ENCODE peak calls at places on chromosomes 12 and 14, in four cellular contexts. One of them, this sample, is unnamed.

GRCh38 chr14:24032727-24033418 is 18.9 kb upstream of the CARMIL3 start:
- DNase-seq in gastrocnemius medialis: peak; percentile 62
- DNase-seq in lower leg skin: no peak
- DNase-seq in neural progenitor cell: no peak
- DNase-seq in this sample: no peak

GRCh38 chr12:120961604-120962486 is 16.5 kb upstream of the HNF1A start:
- DNase-seq in gastrocnemius medialis: no peak
- DNase-seq in neural progenitor cell: peak; percentile 31
- DNase-seq in lower leg skin: no peak
- DNase-seq in this sample: no peak

GRCh38 chr14:38248629-38249028 is 7.3 kb downstream of the CLEC14A start:
- DNase-seq in gastrocnemius medialis: no peak
- DNase-seq in lower leg skin: no peak
- DNase-seq in neural progenitor cell: peak; percentile 29
- DNase-seq in this sample: no peak

GRCh38 chr12:124490584-124491305 is 76.7 kb downstream of the NCOR2 start:
- DNase-seq in neural progenitor cell: no peak
- DNase-seq in gastrocnemius medialis: peak; percentile 78
- DNase-seq in lower leg skin: no peak
- DNase-seq in this sample: no peak

GRCh38 chr14:28767851-28768548 is 1.4 kb downstream of the FOXG1 start:
- DNase-seq in lower leg skin: no peak
- DNase-seq in neural progenitor cell: peak; percentile 78
- DNase-seq in gastrocnemius medialis: no peak
- DNase-seq in this sample: no peak

GRCh38 chr12:97545804-97546203 is 83.2 kb downstream of the RMST start:
- DNase-seq in gastrocnemius medialis: no peak
- DNase-seq in lower leg skin: no peak
- DNase-seq in neural progenitor cell: no peak
- DNase-seq in this sample: no peak

GRCh38 chr12:66898700-66899469 is 220.0 kb upstream of the GRIP1 start:
- DNase-seq in neural progenitor cell: no peak
- DNase-seq in gastrocnemius medialis: peak; percentile 7
- DNase-seq in lower leg skin: no peak
- DNase-seq in this sample: no peak

GRCh38 chr12:106652510-106653015 is 69.8 kb downstream of the RFX4 start:
- DNase-seq in neural progenitor cell: no peak
- DNase-seq in gastrocnemius medialis: no peak
- DNase-seq in lower leg skin: no peak
- DNase-seq in this sample: no peak

GRCh38 chr12:12088761-12089160 is 18.0 kb downstream of the BCL2L14 start:
- DNase-seq in gastrocnemius medialis: no peak
- DNase-seq in neural progenitor cell: no peak
- DNase-seq in lower leg skin: no peak
- DNase-seq in this sample: no peak

GRCh38 chr14:58817846-58818245 is 180.1 kb downstream of the DACT1 start:
- DNase-seq in gastrocnemius medialis: no peak
- DNase-seq in neural progenitor cell: no peak
- DNase-seq in lower leg skin: no peak
- DNase-seq in this sample: no peak

GRCh38 chr12:92729773-92730305 is 27.1 kb downstream of the PLEKHG7 start:
- DNase-seq in lower leg skin: no peak
- DNase-seq in gastrocnemius medialis: no peak
- DNase-seq in neural progenitor cell: no peak
- DNase-seq in this sample: no peak

GRCh38 chr14:90301122-90301521 is 30.6 kb downstream of the NRDE2 start:
- DNase-seq in neural progenitor cell: no peak
- DNase-seq in lower leg skin: no peak
- DNase-seq in gastrocnemius medialis: no peak
- DNase-seq in this sample: no peak

GRCh38 chr12:113365639-113366395 is 7.4 kb downstream of the PLBD2 start:
- DNase-seq in neural progenitor cell: no peak
- DNase-seq in gastrocnemius medialis: peak; percentile 27
- DNase-seq in lower leg skin: no peak
- DNase-seq in this sample: no peak

GRCh38 chr14:41925409-41925808 is 318.7 kb downstream of the LRFN5 start:
- DNase-seq in lower leg skin: no peak
- DNase-seq in gastrocnemius medialis: no peak
- DNase-seq in neural progenitor cell: peak; percentile 48
- DNase-seq in this sample: no peak

GRCh38 chr14:32307881-32308582 is 21.1 kb upstream of the AKAP6 start:
- DNase-seq in neural progenitor cell: no peak
- DNase-seq in gastrocnemius medialis: no peak
- DNase-seq in lower leg skin: no peak
- DNase-seq in this sample: no peak

DNA sequence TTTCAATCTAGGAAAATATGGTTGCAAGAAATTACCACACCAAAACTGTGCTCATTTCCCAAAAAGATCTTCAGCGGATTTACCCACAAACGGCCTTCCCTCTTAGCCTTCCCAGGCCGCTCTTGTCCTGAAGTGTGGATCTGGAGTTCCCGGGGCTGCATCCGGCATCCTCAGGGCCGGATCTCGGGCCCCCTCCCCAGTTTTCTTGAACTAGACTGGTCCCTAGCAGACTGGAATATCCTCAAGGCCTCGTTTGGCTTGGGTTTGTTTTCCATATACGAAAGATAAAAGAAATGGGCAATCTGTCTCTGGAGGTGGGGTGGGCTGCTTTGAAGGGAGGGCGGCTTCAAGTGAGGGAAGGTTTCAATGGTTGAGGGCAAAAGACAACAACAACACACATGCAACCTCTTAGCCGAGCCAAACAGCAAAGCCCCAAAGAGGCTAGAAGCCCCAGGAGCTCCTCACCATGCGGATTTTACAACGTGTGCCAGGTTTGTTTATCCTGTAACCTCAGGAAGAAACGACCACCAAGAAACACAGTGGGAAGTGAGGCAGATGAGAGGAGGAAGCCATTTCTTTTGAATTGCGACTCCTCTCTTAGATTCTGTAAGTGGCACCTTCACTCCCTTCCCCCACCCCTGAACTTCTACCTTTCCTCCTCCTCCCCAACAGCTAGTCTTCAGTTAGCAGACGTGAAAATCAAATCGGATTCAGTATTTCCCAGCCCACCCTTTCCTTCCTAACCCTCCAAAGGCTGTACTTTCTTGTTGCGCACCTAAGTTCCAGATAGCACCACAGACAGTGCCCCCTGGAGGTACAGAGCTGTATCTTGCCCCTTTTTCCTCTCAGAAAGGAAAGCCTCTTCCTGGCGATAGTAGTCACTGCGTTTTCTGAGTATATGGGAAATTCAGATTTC is 2.6 kb downstream of the MYF6 start:
- DNase-seq in lower leg skin: no peak
- DNase-seq in neural progenitor cell: peak; percentile 75
- DNase-seq in gastrocnemius medialis: peak; percentile 38
- DNase-seq in this sample: no peak
- TF ChIP-seq CTCF in lower leg skin: no peak
- TF ChIP-seq CTCF in neural progenitor cell: peak; percentile 89
- TF ChIP-seq CTCF in gastrocnemius medialis: peak; percentile 82
- TF ChIP-seq CTCF in this sample: no peak

DNA sequence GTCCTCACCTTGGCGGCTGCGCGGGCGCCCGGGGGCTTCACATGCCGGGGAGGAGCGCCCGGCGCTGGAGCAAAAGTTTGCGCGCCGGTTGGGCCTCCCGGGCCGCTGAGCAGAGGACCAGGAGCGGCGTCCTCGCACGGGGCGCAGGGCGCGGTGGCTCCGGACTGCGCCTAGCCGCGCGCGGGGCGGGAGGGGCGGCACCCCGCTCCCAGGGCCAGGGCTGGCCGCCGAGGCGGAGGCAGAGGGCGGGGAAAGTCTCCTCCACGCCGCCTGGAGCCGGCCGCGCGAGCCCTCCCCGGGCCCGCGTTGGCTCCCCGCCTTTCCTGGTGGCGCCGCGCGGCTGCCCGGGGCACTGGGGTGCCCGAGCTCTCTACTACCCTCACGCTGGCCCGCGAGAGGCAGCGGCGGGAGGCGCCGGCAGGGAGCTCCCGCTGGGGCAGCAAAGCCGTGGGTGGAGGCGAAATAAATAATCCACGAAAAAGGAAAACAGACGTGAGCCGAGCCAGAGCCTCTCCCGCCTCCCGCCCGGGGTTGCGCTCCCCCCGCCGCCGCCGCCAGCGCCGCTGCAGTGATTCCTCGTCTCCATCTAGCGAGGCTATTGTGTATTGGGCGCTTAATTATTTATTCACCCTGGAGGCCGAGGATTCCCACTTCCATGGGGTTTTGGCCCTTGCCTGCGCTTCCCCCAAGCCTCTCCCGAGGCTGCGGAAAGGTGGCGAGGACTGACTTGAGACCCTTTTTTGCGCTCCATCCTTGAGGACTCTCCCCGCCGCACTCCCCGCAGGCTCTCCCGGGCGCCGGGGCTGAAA is 476 bp upstream of the PRIMA1 start:
- DNase-seq in gastrocnemius medialis: no peak
- DNase-seq in neural progenitor cell: peak; percentile 80
- DNase-seq in lower leg skin: peak; percentile 88
- DNase-seq in this sample: no peak
- H3K4me3 ChIP-seq in gastrocnemius medialis: peak overlapping the region; percentile 51
- H3K4me3 ChIP-seq in neural progenitor cell: peak overlapping the region; percentile 94
- H3K4me3 ChIP-seq in lower leg skin: peak overlapping the region; percentile 28
- H3K4me3 ChIP-seq in this sample: peak overlapping the region; percentile 78

GRCh38 chr12:111785651-111786050 is 18.9 kb downstream of the ALDH2 start:
- DNase-seq in lower leg skin: no peak
- DNase-seq in gastrocnemius medialis: no peak
- DNase-seq in neural progenitor cell: no peak
- DNase-seq in this sample: no peak

GRCh38 chr12:111789779-111790178 is 23.0 kb downstream of the ALDH2 start:
- DNase-seq in gastrocnemius medialis: no peak
- DNase-seq in neural progenitor cell: no peak
- DNase-seq in lower leg skin: no peak
- DNase-seq in this sample: no peak

GRCh38 chr12:111784953-111785352 is 18.2 kb downstream of the ALDH2 start:
- DNase-seq in gastrocnemius medialis: no peak
- DNase-seq in neural progenitor cell: no peak
- DNase-seq in lower leg skin: no peak
- DNase-seq in this sample: no peak

GRCh38 chr12:111791507-111791906 is 24.8 kb downstream of the ALDH2 start:
- DNase-seq in gastrocnemius medialis: no peak
- DNase-seq in neural progenitor cell: no peak
- DNase-seq in lower leg skin: no peak
- DNase-seq in this sample: no peak

GRCh38 chr12:111788178-111788654 is 21.5 kb downstream of the ALDH2 start:
- DNase-seq in lower leg skin: no peak
- DNase-seq in neural progenitor cell: peak; percentile 48
- DNase-seq in gastrocnemius medialis: peak; percentile 47
- DNase-seq in this sample: no peak
- TF ChIP-seq CTCF in lower leg skin: no peak
- TF ChIP-seq CTCF in neural progenitor cell: peak; percentile 46
- TF ChIP-seq CTCF in gastrocnemius medialis: peak; percentile 68
- TF ChIP-seq CTCF in this sample: no peak

GRCh38 chr12:111570090-111570961 is 28.8 kb downstream of the ATXN2 start:
- DNase-seq in gastrocnemius medialis: no peak
- DNase-seq in neural progenitor cell: no peak
- DNase-seq in lower leg skin: no peak
- DNase-seq in this sample: no peak

GRCh38 chr12:111574797-111575443 is 24.2 kb downstream of the ATXN2 start:
- DNase-seq in gastrocnemius medialis: no peak
- DNase-seq in neural progenitor cell: no peak
- DNase-seq in lower leg skin: no peak
- DNase-seq in this sample: no peak

GRCh38 chr12:111569363-111570089 is 29.6 kb downstream of the ATXN2 start:
- DNase-seq in gastrocnemius medialis: no peak
- DNase-seq in lower leg skin: no peak
- DNase-seq in neural progenitor cell: no peak
- DNase-seq in this sample: no peak
- H3K4me3 ChIP-seq in gastrocnemius medialis: no peak overlapping the region
- H3K4me3 ChIP-seq in lower leg skin: no peak overlapping the region
- H3K4me3 ChIP-seq in neural progenitor cell: no peak overlapping the region
- H3K4me3 ChIP-seq in this sample: no peak overlapping the region

DNA sequence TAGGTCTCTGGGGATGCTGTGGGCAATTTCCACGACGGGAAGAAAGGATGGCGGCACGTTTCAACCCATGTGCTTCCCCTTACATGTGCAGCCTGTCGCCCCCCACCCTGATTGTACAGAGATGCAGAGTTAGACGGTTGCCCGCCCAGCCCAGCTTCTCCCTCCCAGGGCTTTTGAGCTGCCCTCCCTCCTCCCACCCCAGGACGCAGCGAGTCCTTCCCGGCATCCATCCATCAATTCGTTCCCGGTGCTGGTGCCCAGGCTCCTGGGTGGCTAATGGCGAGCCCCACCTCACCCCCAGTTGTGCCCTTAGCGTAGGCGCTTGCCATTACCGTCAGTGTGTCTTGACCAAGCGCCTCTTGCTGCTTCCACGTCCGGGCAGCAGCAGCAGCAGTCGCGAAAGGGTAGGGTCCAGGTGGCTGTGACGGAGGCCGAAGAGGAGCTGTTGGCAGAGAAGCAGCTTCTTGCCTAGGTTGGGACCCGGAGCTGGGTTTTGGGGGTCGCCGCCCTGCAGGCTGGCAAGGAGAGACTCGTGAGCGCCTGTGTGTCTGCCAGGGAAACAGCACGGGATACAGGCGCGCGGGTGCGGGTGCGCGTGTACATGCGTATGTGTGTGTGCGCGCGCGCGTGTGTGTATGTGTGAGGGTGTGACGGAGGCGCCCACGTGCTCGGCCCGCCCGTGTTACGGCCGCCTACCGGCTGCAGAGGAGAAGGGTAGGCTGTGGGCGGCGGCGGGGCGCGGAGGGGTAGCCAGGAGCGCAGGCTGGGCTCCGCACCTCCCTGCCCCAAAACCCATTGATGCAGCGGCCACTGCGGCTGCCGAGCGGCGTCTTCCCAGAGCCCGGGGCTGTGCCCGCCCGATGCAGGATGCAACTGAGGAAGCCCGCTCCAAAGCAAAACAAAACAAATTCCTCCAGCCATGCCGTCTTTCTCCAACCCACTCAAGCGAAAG is at the start of gene SLC6A15:
- DNase-seq in lower leg skin: peak; percentile 94
- DNase-seq in neural progenitor cell: peak; percentile 90
- DNase-seq in gastrocnemius medialis: no peak
- DNase-seq in this sample: no peak
- TF ChIP-seq CTCF in lower leg skin: no peak
- TF ChIP-seq CTCF in neural progenitor cell: peak; percentile 57
- TF ChIP-seq CTCF in gastrocnemius medialis: no peak
- TF ChIP-seq CTCF in this sample: no peak

DNA sequence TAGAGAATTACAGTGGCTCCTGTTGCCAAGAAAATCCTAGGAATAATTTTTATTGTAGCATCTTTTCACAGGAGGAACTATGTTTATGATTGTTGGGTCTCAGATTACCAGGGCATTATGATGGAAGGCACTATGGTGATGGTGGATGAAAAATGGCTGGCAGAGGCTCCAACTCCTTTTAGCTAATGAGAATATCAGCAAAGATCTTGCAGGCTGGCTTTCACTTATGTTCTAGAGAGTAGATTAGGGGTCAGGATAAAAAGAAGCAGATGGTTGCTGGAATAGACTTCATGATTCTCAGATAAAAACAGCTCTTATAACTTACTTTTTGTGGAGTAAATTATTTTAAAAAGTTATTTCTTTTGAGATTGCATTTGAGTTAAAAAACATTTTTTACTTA is 501.9 kb downstream of the TRHDE start:
- DNase-seq in gastrocnemius medialis: no peak
- DNase-seq in neural progenitor cell: no peak
- DNase-seq in lower leg skin: no peak
- DNase-seq in this sample: no peak
- H3K4me3 ChIP-seq in gastrocnemius medialis: no peak overlapping the region
- H3K4me3 ChIP-seq in neural progenitor cell: no peak overlapping the region
- H3K4me3 ChIP-seq in lower leg skin: no peak overlapping the region
- H3K4me3 ChIP-seq in this sample: no peak overlapping the region

This sample was measured in coronary artery.